ENCODE peak calls at places on chromosomes 7 and 10, in five cellular contexts. J, Q, X, U and V are unnamed samples.

GRCh38 chr7:99112097-99112496 is 31.8 kb downstream of the SMURF1 start:
- DNase-seq in U (no peak), J (no peak), X (no peak), Q (no peak), V (no peak)

GRCh38 chr7:44693641-44694313 is 54.9 kb upstream of the ZMIZ2 start:
- DNase-seq in X (peak), Q (peak), J (peak), U (no peak), V (peak)

GRCh38 chr7:79296553-79297320 is 156.7 kb downstream of the MAGI2 start:
- DNase-seq in U (no peak), Q (no peak), J (no peak), X (no peak), V (no peak)

GRCh38 chr7:66185680-66186187 is 19.4 kb upstream of the TPST1 start:
- DNase-seq in Q (no peak), X (no peak), U (no peak), J (no peak), V (no peak)

GRCh38 chr10:52423369-52423768 is 109.3 kb downstream of the DKK1 start:
- DNase-seq in Q (peak), J (no peak), X (peak), U (no peak), V (no peak)

GRCh38 chr7:101614939-101615302 is 14.2 kb downstream of the MYL10 start:
- DNase-seq in Q (no peak), U (no peak), X (no peak), J (no peak), V (no peak)

GRCh38 chr7:154869436-154869835 is 133.5 kb downstream of the PAXIP1 start:
- DNase-seq in X (no peak), J (no peak), U (no peak), Q (no peak), V (no peak)

GRCh38 chr7:106050002-106050742 is 61.9 kb downstream of the SYPL1 start:
- DNase-seq in J (no peak), U (peak), Q (peak), X (peak), V (no peak)

GRCh38 chr7:32264667-32265284 is 194.6 kb upstream of the PDE1C start:
- DNase-seq in U (no peak), Q (no peak), J (no peak), X (no peak), V (no peak)

GRCh38 chr7:12434012-12434642 is 30.5 kb upstream of the VWDE start:
- DNase-seq in X (peak), J (no peak), Q (no peak), U (no peak), V (no peak)

GRCh38 chr7:2812831-2813230 is 31.3 kb downstream of the GNA12 start:
- DNase-seq in X (no peak), U (no peak), Q (peak), J (no peak), V (no peak)

GRCh38 chr7:6637544-6638229 is 569 bp downstream of the ZNF316 start:
- DNase-seq in U (peak), J (no peak), X (peak), Q (peak), V (no peak)

GRCh38 chr10:12717981-12718707 is 283.4 kb downstream of the CCDC3 start:
- DNase-seq in X (no peak), U (peak), Q (peak), J (no peak), V (no peak)

GRCh38 chr10:12589789-12590188 is 240.4 kb downstream of the CAMK1D start:
- DNase-seq in U (no peak), X (no peak), J (no peak), Q (no peak), V (no peak)

GRCh38 chr10:65419629-65420028 is 1506.2 kb upstream of the LRRTM3 start:
- DNase-seq in U (no peak), Q (no peak), J (no peak), X (no peak), V (no peak)

GRCh38 chr10:102917314-102917961 is 656 bp upstream of the CNNM2 start:
- DNase-seq in Q (peak), J (peak), X (peak), U (peak), V (peak)

GRCh38 chr10:62166331-62167154 is 102.1 kb downstream of the RTKN2 start:
- DNase-seq in J (peak), Q (peak), X (peak), U (no peak), V (no peak)

GRCh38 chr10:60147576-60148265 is 241.4 kb upstream of the CCDC6 start:
- DNase-seq in J (no peak), U (no peak), X (no peak), Q (no peak), V (no peak)

GRCh38 chr10:100890696-100891271 is 22.0 kb upstream of the SLF2 start:
- DNase-seq in U (peak), X (peak), Q (peak), J (peak), V (peak)

GRCh38 chr7:106766551-106766950 is 98.5 kb upstream of the PIK3CG start:
- DNase-seq in U (no peak), Q (peak), J (no peak), X (no peak), V (no peak)

GRCh38 chr10:35497909-35498308 is 107.2 kb upstream of the GJD4 start:
- DNase-seq in Q (no peak), U (no peak), X (no peak), J (no peak), V (no peak)

GRCh38 chr7:20206104-20206896 is 10.9 kb downstream of the MACC1 start:
- DNase-seq in Q (no peak), U (no peak), X (no peak), J (no peak), V (no peak)

GRCh38 chr7:114085592-114086490 is 167.0 kb upstream of the PPP1R3A start:
- DNase-seq in U (no peak), X (peak), J (peak), Q (peak), V (no peak)

GRCh38 chr7:101547916-101548599 is 81.0 kb downstream of the MYL10 start:
- DNase-seq in J (no peak), X (no peak), U (no peak), Q (no peak), V (no peak)

GRCh38 chr7:2729893-2730716 is 42.1 kb downstream of the AMZ1 start:
- DNase-seq in U (no peak), Q (no peak), J (peak), X (no peak), V (peak)

GRCh38 chr10:93629636-93630291 is 17.4 kb downstream of the PDE6C start:
- DNase-seq in U (no peak), J (no peak), Q (peak), X (no peak), V (no peak)

GRCh38 chr10:110498982-110499795 is 1.5 kb downstream of the DUSP5 start:
- DNase-seq in U (peak), X (peak), Q (peak), J (no peak), V (no peak)

GRCh38 chr10:22669163-22669711 is 45.1 kb downstream of the PIP4K2A start:
- DNase-seq in J (no peak), U (no peak), Q (no peak), X (no peak), V (no peak)

GRCh38 chr7:14839307-14839706 is 63.2 kb downstream of the DGKB start:
- DNase-seq in Q (no peak), X (no peak), J (no peak), U (no peak), V (no peak)

GRCh38 chr10:132660385-132660784 is 122.8 kb downstream of the INPP5A start:
- DNase-seq in Q (no peak), U (no peak), X (no peak), J (no peak), V (no peak)

GRCh38 chr7:50665403-50666123 is 100.4 kb upstream of the DDC start:
- DNase-seq in J (no peak), U (no peak), X (peak), Q (peak), V (no peak)

GRCh38 chr10:93813507-93814465 is 56.0 kb downstream of the LGI1 start:
- DNase-seq in J (no peak), X (peak), U (peak), Q (peak), V (no peak)

GRCh38 chr7:83648464-83649241 is at the start of gene SEMA3E:
- DNase-seq in X (peak), U (no peak), Q (peak), J (peak), V (peak)

GRCh38 chr7:76122516-76123239 is 74.8 kb downstream of the MDH2 start:
- DNase-seq in X (peak), U (no peak), J (no peak), Q (no peak), V (no peak)

DNA sequence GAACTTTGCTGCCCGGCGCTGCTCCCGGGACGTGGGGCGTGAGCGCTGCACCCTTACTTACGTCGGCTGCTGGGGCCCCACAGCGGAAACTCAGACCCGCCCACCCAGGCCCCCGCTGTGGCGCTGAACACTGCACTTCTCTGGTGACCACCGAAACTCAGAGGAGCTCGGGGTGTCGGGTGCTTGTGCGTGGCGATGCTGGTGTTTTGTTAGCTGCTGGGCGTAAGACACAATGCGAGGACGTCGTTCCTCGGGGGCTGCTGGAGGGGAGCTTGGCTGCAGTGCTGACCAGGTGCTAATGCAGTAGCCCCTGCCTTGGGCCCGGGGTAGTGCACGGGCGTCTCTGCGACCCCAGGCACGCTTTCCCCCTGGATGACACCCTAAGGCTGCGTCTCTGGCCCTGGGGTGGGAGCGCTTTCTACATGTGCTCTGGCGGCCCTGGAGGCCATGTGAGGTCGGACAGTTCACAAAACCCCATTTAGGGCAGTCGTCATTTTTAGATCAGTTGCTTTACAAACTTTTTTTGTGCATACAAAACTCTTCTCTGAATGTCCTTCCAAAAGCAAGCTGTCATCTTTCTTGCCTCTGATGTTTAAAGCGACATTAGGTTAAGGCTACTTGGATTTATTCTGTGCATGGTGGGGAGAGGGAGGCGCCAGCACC is 5.7 kb downstream of the MAFK start:
- DNase-seq in J (no peak), X (no peak), U (no peak), Q (no peak), V (no peak)
- H3K4me3 ChIP-seq in J (peak), X (no peak), U (peak), Q (peak), V (no peak)

GRCh38 chr7:151114151-151115090 is 28.1 kb downstream of the AGAP3 start:
- DNase-seq in Q (peak), U (no peak), J (no peak), X (peak), V (no peak)
- TF ChIP-seq CTCF in Q (no peak), U (no peak), J (no peak), X (no peak), V (no peak)

GRCh38 chr7:33748793-33749192 is 156.5 kb upstream of the BMPER start:
- DNase-seq in J (peak), Q (peak), U (no peak), X (peak), V (no peak)

GRCh38 chr7:33750177-33750576 is 155.2 kb upstream of the BMPER start:
- DNase-seq in J (no peak), U (no peak), X (peak), Q (peak), V (peak)

GRCh38 chr7:33754933-33755928 is 150.1 kb upstream of the BMPER start:
- DNase-seq in Q (no peak), U (no peak), J (no peak), X (no peak), V (no peak)

GRCh38 chr7:33753881-33754525 is 151.3 kb upstream of the BMPER start:
- DNase-seq in Q (no peak), U (no peak), X (no peak), J (no peak), V (no peak)

DNA sequence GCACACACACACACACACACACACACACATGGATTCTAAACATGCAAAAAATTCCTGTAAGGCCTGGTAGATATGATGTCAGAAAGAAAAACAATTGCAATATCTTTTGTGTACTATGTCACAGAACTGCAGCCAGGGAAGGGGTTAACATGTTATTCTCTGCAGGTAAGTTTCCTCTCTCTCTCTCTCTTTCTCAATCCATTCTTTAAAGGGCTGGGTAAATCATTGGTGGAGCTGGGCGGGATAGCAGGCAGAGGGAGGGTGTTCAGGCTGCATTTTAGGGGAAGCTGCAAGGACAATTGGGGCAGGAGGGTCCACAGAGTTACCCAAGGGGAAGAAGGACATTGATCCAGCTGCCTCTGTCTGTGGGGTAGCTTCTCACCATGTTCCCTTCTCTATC is 153.9 kb upstream of the BMPER start:
- DNase-seq in X (no peak), Q (no peak), U (peak), J (no peak), V (no peak)
- H3K4me3 ChIP-seq in X (no peak), Q (no peak), U (no peak), J (no peak), V (no peak)

DNA sequence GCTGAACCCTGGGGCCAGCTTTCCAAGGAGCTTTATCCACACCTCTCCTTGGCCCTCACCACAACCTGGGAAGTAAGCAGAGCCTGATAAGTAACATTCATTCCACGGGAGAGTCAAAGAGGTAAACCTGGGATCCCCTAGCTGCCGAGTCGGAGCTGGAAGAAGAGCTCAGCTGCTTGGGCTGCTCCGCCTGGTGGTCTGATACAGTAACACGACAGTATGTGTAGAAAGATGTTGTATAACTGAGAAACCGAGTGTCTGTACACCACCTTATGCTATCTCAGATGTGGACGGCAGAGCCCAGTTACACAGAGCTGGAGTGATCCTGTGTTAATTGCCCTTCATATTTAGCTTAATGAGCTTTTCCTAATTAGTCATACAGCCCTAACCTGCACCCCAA is 151.3 kb upstream of the KMT2E start:
- DNase-seq in J (no peak), U (peak), Q (peak), X (peak), V (no peak)
- TF ChIP-seq CTCF in J (no peak), U (peak), Q (peak), X (peak), V (peak)

DNA sequence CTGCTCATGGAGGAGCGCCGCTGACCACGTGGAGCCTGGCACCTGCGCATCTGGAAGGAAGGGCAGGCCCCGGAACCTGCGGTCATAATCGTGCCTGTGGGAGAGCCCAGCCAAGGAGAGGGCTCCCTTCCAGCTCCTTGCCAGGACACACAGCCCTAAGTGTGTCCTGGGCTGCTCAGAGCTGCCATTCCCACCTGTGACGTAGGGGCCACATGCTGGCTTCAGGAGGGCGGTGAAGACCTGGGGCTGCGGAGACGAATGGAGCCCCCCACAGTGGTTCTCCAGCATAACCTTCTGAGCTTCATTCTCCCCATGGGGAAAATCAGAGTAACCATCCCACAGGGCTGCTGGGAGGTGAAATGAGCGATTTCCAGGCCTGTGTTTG is 127.6 kb upstream of the CHST15 start:
- DNase-seq in X (no peak), J (no peak), Q (no peak), U (no peak), V (no peak)
- H3K4me3 ChIP-seq in X (no peak), J (no peak), Q (no peak), U (no peak), V (no peak)

GRCh38 chr7:46745700-46746090 is 824.6 kb upstream of the IGFBP3 start:
- DNase-seq in Q (peak), J (no peak), X (no peak), U (no peak), V (no peak)
- TF ChIP-seq CTCF in Q (peak), J (no peak), X (peak), U (no peak), V (peak)